ENCODE peak calls at places on chromosomes 1 and 21, in five cellular contexts. Z is astrocyte of the cerebellum; I is cerebellar cortex; T is activated CD4-positive, alpha-beta T cell treated with anti-CD3 and anti-CD28 coated beads, Interleukin-2, amount 50 U/mL, for 1 hour; Y is IMR-90. U is an unnamed sample.
A peak's percentile ranks its signal among the peaks of the same experiment; 100 is the strongest.

GRCh38 chr1:5425304-5425703 is 566.9 kb downstream of the NPHP4 start:
- DNase-seq in Z (no peak), I (no peak), T (no peak), Y (no peak), U (no peak)

GRCh38 chr1:59360170-59360569 is 63.3 kb downstream of the FGGY start:
- DNase-seq in Z (peak; percentile 86), I (no peak), T (no peak), Y (peak; percentile 79), U (peak; percentile 64)

GRCh38 chr1:21639594-21640041 is 29.5 kb downstream of the RAP1GAP start:
- DNase-seq in Z (no peak), I (no peak), T (no peak), Y (no peak), U (no peak)

GRCh38 chr1:26126321-26127084 is 14.9 kb downstream of the PDIK1L start:
- DNase-seq in Z (no peak), I (no peak), T (peak; percentile 29), Y (peak; percentile 26), U (no peak)

GRCh38 chr1:19866758-19867157 is 15.4 kb upstream of the OTUD3 start:
- DNase-seq in Z (no peak), I (no peak), T (no peak), Y (no peak), U (peak; percentile 73)

GRCh38 chr1:24391882-24392603 is 21.5 kb downstream of the STPG1 start:
- DNase-seq in Z (no peak), I (peak; percentile 80), T (peak; percentile 61), Y (peak; percentile 51), U (peak; percentile 43)

GRCh38 chr1:31376374-31377134 is 3.7 kb upstream of the FABP3 start:
- DNase-seq in Z (peak; percentile 54), I (peak; percentile 80), T (no peak), Y (peak; percentile 98), U (peak; percentile 93)

GRCh38 chr1:87766737-87767136 is 438.1 kb downstream of the LMO4 start:
- DNase-seq in Z (no peak), I (no peak), T (no peak), Y (peak; percentile 48), U (peak; percentile 20)

GRCh38 chr1:167447521-167448136 is 70.7 kb downstream of the CD247 start:
- DNase-seq in Z (no peak), I (peak; percentile 79), T (peak; percentile 67), Y (no peak), U (no peak)

GRCh38 chr1:42752284-42752683 is 12.2 kb upstream of the CLDN19 start:
- DNase-seq in Z (no peak), I (no peak), T (no peak), Y (no peak), U (no peak)

GRCh38 chr1:44819594-44820327 is 11.4 kb downstream of the BTBD19 start:
- DNase-seq in Z (peak; percentile 89), I (peak; percentile 94), T (peak; percentile 79), Y (peak; percentile 95), U (peak; percentile 99)

GRCh38 chr21:28447453-28447852 is 545.2 kb downstream of the LTN1 start:
- DNase-seq in Z (no peak), I (no peak), T (no peak), Y (peak; percentile 68), U (peak; percentile 62)

GRCh38 chr1:32939655-32940371 is 24.8 kb downstream of the RNF19B start:
- DNase-seq in Z (no peak), I (peak; percentile 33), T (no peak), Y (peak; percentile 96), U (peak; percentile 67)

GRCh38 chr21:30710499-30710898 is 8.1 kb downstream of the KRTAP21-3 start:
- DNase-seq in Z (no peak), I (no peak), T (no peak), Y (no peak), U (no peak)

GRCh38 chr1:189859385-189859977 is 618.2 kb downstream of the BRINP3 start:
- DNase-seq in Z (no peak), I (no peak), T (no peak), Y (no peak), U (no peak)

GRCh38 chr21:29218749-29219148 is 80.0 kb upstream of the BACH1 start:
- DNase-seq in Z (no peak), I (no peak), T (no peak), Y (no peak), U (no peak)

GRCh38 chr1:5430911-5431310 is 561.3 kb downstream of the NPHP4 start:
- DNase-seq in Z (no peak), I (no peak), T (no peak), Y (no peak), U (no peak)

GRCh38 chr1:172658871-172659453 is at the start of gene FASLG:
- DNase-seq in Z (no peak), I (no peak), T (peak; percentile 32), Y (peak; percentile 14), U (no peak)

GRCh38 chr21:20774737-20775136 is 223.5 kb upstream of the NCAM2 start:
- DNase-seq in Z (no peak), I (no peak), T (no peak), Y (no peak), U (no peak)

GRCh38 chr1:21909787-21910503 is 27.2 kb downstream of the HSPG2 start:
- DNase-seq in Z (no peak), I (no peak), T (no peak), Y (peak; percentile 60), U (no peak)

GRCh38 chr1:240499012-240499411 is 112.9 kb downstream of the GREM2 start:
- DNase-seq in Z (no peak), I (no peak), T (no peak), Y (peak; percentile 76), U (peak; percentile 59)

GRCh38 chr1:229237320-229237719 is 33.6 kb upstream of the RAB4A start:
- DNase-seq in Z (no peak), I (no peak), T (no peak), Y (no peak), U (no peak)

GRCh38 chr1:227799756-227800155 is 15.7 kb upstream of the PRSS38 start:
- DNase-seq in Z (no peak), I (no peak), T (no peak), Y (no peak), U (no peak)

GRCh38 chr21:44858291-44858690 is 15.2 kb downstream of the PTTG1IP start:
- DNase-seq in Z (no peak), I (no peak), T (no peak), Y (no peak), U (no peak)

GRCh38 chr1:234150892-234151291 is 222.4 kb upstream of the COA6 start:
- DNase-seq in Z (no peak), I (no peak), T (no peak), Y (no peak), U (no peak)

GRCh38 chr21:29075706-29076447 is 2.4 kb upstream of the CCT8 start:
- DNase-seq in Z (no peak), I (no peak), T (no peak), Y (peak; percentile 35), U (peak; percentile 40)

GRCh38 chr1:28269529-28269928 is 10.2 kb downstream of the SESN2 start:
- DNase-seq in Z (no peak), I (no peak), T (no peak), Y (no peak), U (no peak)

GRCh38 chr1:159261726-159262494 is 40.2 kb upstream of the FCER1A start:
- DNase-seq in Z (no peak), I (no peak), T (no peak), Y (no peak), U (no peak)

GRCh38 chr21:45590246-45590725 is 48.0 kb upstream of the SLC19A1 start:
- DNase-seq in Z (no peak), I (no peak), T (peak; percentile 79), Y (peak; percentile 19), U (no peak)

GRCh38 chr1:181674617-181675016 is 191.3 kb downstream of the CACNA1E start:
- DNase-seq in Z (no peak), I (peak; percentile 5), T (no peak), Y (no peak), U (no peak)

GRCh38 chr21:46125846-46126301 is 28.0 kb downstream of the COL6A2 start:
- DNase-seq in Z (no peak), I (no peak), T (no peak), Y (no peak), U (no peak)

GRCh38 chr1:238108417-238108816 is 217.7 kb upstream of the ZP4 start:
- DNase-seq in Z (no peak), I (no peak), T (no peak), Y (no peak), U (no peak)

GRCh38 chr1:46813858-46814396 is 15.1 kb downstream of the CYP4B1 start:
- DNase-seq in Z (no peak), I (no peak), T (no peak), Y (no peak), U (no peak)

GRCh38 chr21:42547906-42548365 is 34.3 kb downstream of the SLC37A1 start:
- DNase-seq in Z (no peak), I (no peak), T (no peak), Y (no peak), U (no peak)

GRCh38 chr1:28109639-28110038 is 21.2 kb upstream of the EYA3 start:
- DNase-seq in Z (no peak), I (no peak), T (no peak), Y (no peak), U (no peak)

GRCh38 chr1:108691128-108691885 is 803 bp upstream of the PRPF38B start:
- DNase-seq in Z (no peak), I (no peak), T (no peak), Y (peak; percentile 5), U (no peak)

GRCh38 chr1:209427811-209428210 is 155.7 kb upstream of the CAMK1G start:
- DNase-seq in Z (no peak), I (no peak), T (no peak), Y (no peak), U (no peak)

GRCh38 chr1:246068113-246068512 is 439.0 kb downstream of the SMYD3 start:
- DNase-seq in Z (no peak), I (no peak), T (no peak), Y (no peak), U (no peak)

GRCh38 chr1:94633051-94633450 is 91.5 kb upstream of the F3 start:
- DNase-seq in Z (no peak), I (no peak), T (no peak), Y (peak; percentile 86), U (peak; percentile 59)